ENCODE peak calls at places on chromosomes 13 and 19, in ten cellular contexts. A, W, N, R, D, E, F, Q, G and C are unnamed samples.

GRCh38 chr19:56291857-56292256 is 19.3 kb downstream of the EDDM13 start:
- DNase-seq in A (no peak), W (no peak), N (peak), R (no peak), D (no peak), E (no peak), F (peak), Q (no peak), G (no peak), C (no peak)

GRCh38 chr13:50131998-50132936 is 117.0 kb downstream of the KCNRG start:
- DNase-seq in A (no peak), W (no peak), N (no peak), R (no peak), D (no peak), E (no peak), F (no peak), Q (no peak), G (no peak), C (peak)

GRCh38 chr13:106063591-106064308 is 471.7 kb downstream of the EFNB2 start:
- DNase-seq in A (no peak), W (peak), N (peak), R (no peak), D (no peak), E (peak), F (peak), Q (no peak), G (peak), C (peak)

GRCh38 chr19:34989248-34989797 is 10.8 kb upstream of the GRAMD1A start:
- DNase-seq in A (peak), W (no peak), N (no peak), R (no peak), D (no peak), E (no peak), F (no peak), Q (no peak), G (no peak), C (no peak)

GRCh38 chr13:35349673-35350278 is 126.7 kb downstream of the MAB21L1 start:
- DNase-seq in A (no peak), W (no peak), N (peak), R (peak), D (no peak), E (no peak), F (peak), Q (peak), G (peak), C (peak)

GRCh38 chr19:2173841-2174577 is 10.3 kb downstream of the DOT1L start:
- DNase-seq in A (no peak), W (no peak), N (no peak), R (no peak), D (no peak), E (no peak), F (no peak), Q (no peak), G (no peak), C (no peak)

GRCh38 chr19:44677019-44677809 is 5.9 kb downstream of the CEACAM19 start:
- DNase-seq in A (no peak), W (peak), N (peak), R (peak), D (no peak), E (peak), F (peak), Q (no peak), G (peak), C (peak)

GRCh38 chr13:79803939-79804487 is 323.1 kb downstream of the NDFIP2 start:
- DNase-seq in A (no peak), W (no peak), N (no peak), R (no peak), D (no peak), E (no peak), F (no peak), Q (no peak), G (no peak), C (no peak)

GRCh38 chr19:30228113-30228725 is 144.0 kb upstream of the ZNF536 start:
- DNase-seq in A (no peak), W (no peak), N (no peak), R (no peak), D (no peak), E (no peak), F (no peak), Q (no peak), G (no peak), C (no peak)

DNA sequence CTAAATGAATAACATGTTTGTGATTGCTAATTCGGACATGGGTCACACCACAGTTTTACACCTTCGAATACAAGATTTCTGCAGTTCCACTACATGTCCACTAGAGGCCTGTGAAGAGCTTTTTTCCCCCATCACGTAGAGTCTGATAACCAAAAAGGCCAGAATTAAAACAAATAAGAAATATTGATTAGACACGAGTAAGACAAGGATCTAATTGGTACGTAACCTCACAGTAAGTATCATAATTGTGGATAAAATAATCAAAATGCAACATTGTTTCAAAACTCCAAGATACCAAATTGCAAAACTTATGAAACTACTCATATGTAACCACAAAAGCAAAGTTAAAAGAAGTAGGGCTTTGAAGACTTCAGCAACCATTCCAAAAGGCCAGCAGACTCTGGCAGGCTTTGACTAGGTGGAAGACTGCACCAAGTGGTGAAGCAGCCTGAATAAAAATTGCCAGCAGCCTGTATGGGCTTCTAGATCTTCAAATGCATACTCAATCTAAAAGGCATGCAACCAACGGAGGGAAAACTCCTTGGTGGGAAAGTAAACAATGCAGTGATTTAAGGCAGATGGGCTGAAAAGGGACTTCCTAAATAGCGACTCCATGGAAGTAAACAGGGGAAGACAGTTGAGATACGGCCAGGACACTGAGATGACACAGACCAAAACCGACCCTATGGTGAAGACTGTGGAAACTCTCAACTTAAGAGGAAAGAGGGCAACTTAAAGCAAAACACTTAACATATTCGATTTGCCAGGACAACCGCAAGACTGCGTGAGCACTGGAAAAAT is 56.7 kb downstream of the STARD13 start:
- DNase-seq in A (no peak), W (peak), N (no peak), R (peak), D (peak), E (peak), F (peak), Q (no peak), G (peak), C (peak)
- H3K4me3 ChIP-seq in A (no peak), W (peak), N (no peak), R (no peak), D (no peak), E (no peak), F (no peak), Q (no peak), G (no peak), C (no peak)

GRCh38 chr19:3619631-3620012 is 7.0 kb downstream of the CACTIN start:
- DNase-seq in A (peak), W (no peak), N (no peak), R (no peak), D (no peak), E (no peak), F (no peak), Q (no peak), G (no peak), C (no peak)

GRCh38 chr19:3617463-3617862 is 9.1 kb downstream of the CACTIN start:
- DNase-seq in A (no peak), W (no peak), N (no peak), R (no peak), D (no peak), E (no peak), F (no peak), Q (no peak), G (no peak), C (no peak)

GRCh38 chr19:3618144-3618810 is 8.3 kb downstream of the CACTIN start:
- DNase-seq in A (peak), W (peak), N (no peak), R (peak), D (peak), E (peak), F (peak), Q (peak), G (peak), C (peak)

GRCh38 chr19:3620145-3620816 is 6.3 kb downstream of the CACTIN start:
- DNase-seq in A (peak), W (no peak), N (no peak), R (no peak), D (no peak), E (no peak), F (no peak), Q (no peak), G (no peak), C (no peak)

GRCh38 chr19:3618811-3619630 is 7.6 kb downstream of the CACTIN start:
- DNase-seq in A (peak), W (no peak), N (no peak), R (no peak), D (no peak), E (no peak), F (no peak), Q (no peak), G (no peak), C (no peak)
- TF ChIP-seq CTCF in A (no peak), W (no peak), N (no peak), R (no peak), D (no peak), E (no peak), F (no peak), Q (peak), G (no peak), C (no peak)

GRCh38 chr13:64648293-64648692 is 2581.8 kb downstream of the PCDH9 start:
- DNase-seq in A (no peak), W (no peak), N (no peak), R (no peak), D (no peak), E (no peak), F (no peak), Q (no peak), G (no peak), C (no peak)
- H3K4me3 ChIP-seq in A (no peak), W (no peak), N (no peak), R (no peak), D (no peak), E (no peak), F (no peak), Q (no peak), G (no peak), C (no peak)

GRCh38 chr19:18639706-18640105 is 2.9 kb downstream of the KLHL26 start:
- DNase-seq in A (no peak), W (no peak), N (no peak), R (no peak), D (no peak), E (no peak), F (no peak), Q (no peak), G (no peak), C (no peak)

GRCh38 chr19:18635831-18636182 is 1.0 kb upstream of the KLHL26 start:
- DNase-seq in A (no peak), W (no peak), N (no peak), R (no peak), D (no peak), E (no peak), F (no peak), Q (no peak), G (no peak), C (no peak)

GRCh38 chr19:18636183-18636968 is 452 bp upstream of the KLHL26 start:
- DNase-seq in A (peak), W (peak), N (peak), R (peak), D (peak), E (peak), F (peak), Q (peak), G (peak), C (peak)

GRCh38 chr19:18636969-18637629 is at the start of gene KLHL26:
- DNase-seq in A (peak), W (no peak), N (no peak), R (no peak), D (no peak), E (no peak), F (no peak), Q (no peak), G (no peak), C (no peak)

DNA sequence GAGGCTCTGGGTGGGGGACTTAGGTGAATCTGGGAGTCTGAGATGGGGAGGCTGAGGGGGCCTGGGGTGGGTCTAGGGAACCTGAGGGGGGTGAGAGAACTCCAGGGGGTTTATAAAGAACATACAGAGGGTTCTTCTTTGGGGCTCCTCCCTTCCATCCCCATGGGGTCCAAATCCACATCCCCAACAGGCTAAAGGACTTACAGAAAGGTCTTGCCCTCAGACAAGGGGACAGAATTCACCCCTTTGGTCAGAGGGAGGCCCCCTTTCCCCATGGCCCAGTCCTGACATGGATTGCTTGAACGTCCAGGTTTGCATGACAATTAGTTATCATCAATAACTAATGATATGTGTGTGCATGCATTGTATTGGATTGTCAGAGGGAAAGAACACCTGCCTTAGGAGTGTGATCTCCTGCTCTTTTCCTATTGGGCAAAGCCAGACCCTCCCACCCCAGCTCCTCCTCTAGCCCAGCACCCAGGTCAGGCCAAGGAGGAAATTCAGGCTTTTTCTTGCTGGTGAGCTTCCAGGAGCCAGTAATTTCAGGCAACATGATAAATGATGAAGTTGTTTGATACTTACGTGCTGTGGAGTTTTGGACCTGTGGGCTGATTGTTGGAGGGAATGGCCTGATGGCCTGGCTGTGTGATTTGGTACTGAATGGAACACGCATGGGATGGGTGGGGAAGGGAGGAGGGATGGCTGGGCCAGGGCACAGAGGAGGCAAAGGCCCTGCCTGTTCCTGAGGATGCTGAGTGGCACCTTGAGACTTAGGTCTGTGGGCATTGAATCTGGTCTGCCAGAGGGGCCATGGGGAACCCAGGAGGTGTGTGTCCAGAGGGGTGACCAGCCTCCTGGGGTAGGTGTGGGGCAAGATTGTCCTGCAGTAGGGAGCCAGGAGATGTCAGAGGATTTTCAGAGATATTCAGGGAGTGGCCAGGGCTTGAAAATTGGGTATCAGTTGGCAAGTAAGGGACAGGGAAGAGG is 1.1 kb downstream of the KLHL26 start:
- DNase-seq in A (peak), W (no peak), N (no peak), R (peak), D (peak), E (no peak), F (peak), Q (no peak), G (no peak), C (no peak)
- TF ChIP-seq CTCF in A (no peak), W (peak), N (no peak), R (no peak), D (no peak), E (no peak), F (no peak), Q (no peak), G (no peak), C (no peak)